ENCODE peak calls at places on chromosomes 7 and 10, in nine cellular contexts. C is SJSA1, Y is fibroblast of villous mesenchyme, A is pancreas, S is astrocyte of the cerebellum, O is Panc1, D is OCI-LY7, E is cardiac fibroblast, I is tibial nerve. G is an unnamed sample.

GRCh38 chr10:7410800-7411670 is at the start of gene SFMBT2:
- DNase-seq in O (no peak), E (peak), Y (peak), A (peak), S (no peak), D (peak), I (no peak), C (no peak), G (peak)

GRCh38 chr10:44962870-44963738 is 3.5 kb downstream of the RASSF4 start:
- DNase-seq in D (peak), C (peak), S (no peak), A (peak), I (no peak), O (no peak), Y (no peak), E (no peak), G (no peak)

GRCh38 chr10:18650618-18651017 is 769 bp downstream of the NSUN6 start:
- DNase-seq in C (no peak), I (no peak), Y (no peak), D (peak), S (no peak), A (no peak), O (no peak), E (no peak), G (peak)

GRCh38 chr10:12448729-12449391 is 99.5 kb downstream of the CAMK1D start:
- DNase-seq in O (peak), Y (peak), A (no peak), S (peak), D (peak), C (peak), E (peak), I (no peak), G (peak)

GRCh38 chr7:84277628-84278224 is 83.1 kb upstream of the SEMA3A start:
- DNase-seq in D (no peak), Y (no peak), C (no peak), S (peak), A (no peak), E (no peak), O (no peak), I (no peak), G (peak)

GRCh38 chr10:69316313-69317059 is 38.2 kb downstream of the HK1 start:
- DNase-seq in Y (peak), I (peak), D (no peak), O (no peak), A (no peak), S (no peak), E (peak), C (no peak), G (peak)

GRCh38 chr7:80783688-80784327 is 135.0 kb downstream of the SEMA3C start:
- DNase-seq in C (no peak), S (no peak), Y (no peak), E (peak), D (no peak), I (no peak), A (no peak), O (no peak), G (peak)

GRCh38 chr7:131897790-131898165 is 341.4 kb upstream of the PODXL start:
- DNase-seq in S (no peak), A (no peak), C (peak), Y (no peak), O (no peak), I (no peak), D (no peak), E (no peak), G (no peak)

GRCh38 chr10:10872706-10873276 is 144.9 kb upstream of the CELF2 start:
- DNase-seq in E (peak), S (no peak), A (no peak), I (no peak), O (no peak), Y (peak), C (no peak), D (no peak), G (no peak)

GRCh38 chr7:22418251-22419046 is 61.5 kb upstream of the RAPGEF5 start:
- DNase-seq in D (no peak), O (no peak), S (no peak), C (no peak), Y (no peak), E (no peak), I (no peak), A (no peak), G (no peak)

GRCh38 chr7:42014625-42015412 is 222.2 kb downstream of the GLI3 start:
- DNase-seq in A (no peak), O (no peak), Y (peak), S (no peak), E (peak), I (no peak), C (no peak), D (peak), G (peak)

GRCh38 chr7:121343302-121343701 is 14.5 kb downstream of the WNT16 start:
- DNase-seq in A (no peak), Y (peak), D (no peak), C (no peak), E (no peak), I (no peak), O (no peak), S (no peak), G (no peak)

GRCh38 chr10:75395171-75395954 is 6.2 kb downstream of the ZNF503 start:
- DNase-seq in A (peak), E (peak), C (no peak), I (no peak), O (no peak), S (no peak), D (no peak), Y (no peak), G (peak)

GRCh38 chr7:77537595-77538185 is 595 bp downstream of the PTPN12 start:
- DNase-seq in C (peak), I (no peak), Y (no peak), D (peak), S (no peak), A (peak), O (no peak), E (peak), G (no peak)

GRCh38 chr7:32200593-32200992 is 130.4 kb upstream of the PDE1C start:
- DNase-seq in Y (no peak), S (no peak), E (no peak), O (no peak), C (no peak), D (no peak), I (no peak), A (no peak), G (no peak)

GRCh38 chr7:32206488-32206887 is 136.3 kb upstream of the PDE1C start:
- DNase-seq in O (no peak), A (no peak), S (no peak), Y (no peak), C (no peak), I (no peak), D (no peak), E (no peak), G (no peak)

GRCh38 chr7:32206987-32207386 is 136.8 kb upstream of the PDE1C start:
- DNase-seq in C (no peak), D (no peak), O (no peak), S (peak), A (no peak), Y (no peak), E (peak), I (no peak), G (peak)

GRCh38 chr7:32204361-32205018 is 134.3 kb upstream of the PDE1C start:
- DNase-seq in O (peak), C (peak), I (peak), Y (peak), D (peak), A (peak), E (peak), S (peak), G (peak)
- H3K4me3 ChIP-seq in O (peak), C (peak), I (peak), Y (no peak), D (no peak), A (peak), E (peak), S (no peak), G (peak)

DNA sequence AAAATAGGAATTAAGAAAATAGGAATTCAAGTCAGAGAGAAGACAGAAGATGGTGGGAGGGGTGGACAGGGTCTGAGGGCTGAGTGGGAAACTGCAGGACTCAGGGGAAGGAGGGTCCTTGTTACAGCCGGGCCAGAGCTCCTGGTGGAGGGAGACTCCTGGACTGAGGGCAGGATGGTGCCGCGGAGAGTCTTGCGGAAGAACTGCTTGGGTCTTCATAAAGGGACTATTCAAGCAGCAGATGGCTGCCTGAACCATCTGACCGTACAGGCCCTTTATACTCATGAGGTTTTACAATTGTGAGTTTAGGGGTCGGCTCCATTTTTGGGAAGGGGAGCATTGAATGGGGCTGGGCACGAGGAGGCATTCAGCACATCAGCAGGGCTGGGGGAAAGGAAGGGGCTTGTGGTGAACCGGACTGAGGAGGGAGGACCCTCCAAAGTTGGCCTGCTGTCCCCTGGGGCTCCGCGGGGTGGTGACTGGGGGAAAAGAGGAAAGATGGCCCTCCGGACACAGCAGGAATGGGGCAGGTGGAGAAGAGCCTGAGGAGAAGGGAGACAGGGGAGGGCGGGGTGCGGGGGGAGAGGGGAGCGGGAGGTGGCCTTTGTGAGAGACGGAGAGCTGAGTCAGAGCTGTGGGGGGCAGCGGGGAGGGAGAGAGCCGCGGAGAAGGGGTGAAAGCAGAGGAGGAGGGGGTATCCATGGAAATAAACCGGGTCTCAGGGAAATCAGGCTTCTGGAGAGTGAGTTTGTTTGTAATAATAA is 1.5 kb downstream of the FAM131B start:
- DNase-seq in I (no peak), D (no peak), C (no peak), S (no peak), Y (no peak), E (no peak), A (no peak), O (no peak), G (no peak)
- H3K4me3 ChIP-seq in I (peak), D (no peak), C (no peak), S (no peak), Y (no peak), E (no peak), A (no peak), O (no peak), G (no peak)

GRCh38 chr10:119667562-119668328 is 16.6 kb downstream of the BAG3 start:
- DNase-seq in S (peak), E (peak), Y (peak), I (peak), D (no peak), C (peak), A (peak), O (peak), G (peak)
- H3K4me3 ChIP-seq in S (no peak), E (no peak), Y (no peak), I (no peak), D (no peak), C (no peak), A (no peak), O (peak), G (peak)

GRCh38 chr10:93993414-93993781 is 333 bp upstream of the PLCE1 start:
- DNase-seq in O (no peak), Y (no peak), D (no peak), I (no peak), S (no peak), A (no peak), E (no peak), C (no peak), G (no peak)
- H3K4me3 ChIP-seq in O (peak), Y (peak), D (no peak), I (peak), S (peak), A (peak), E (peak), C (peak), G (peak)

DNA sequence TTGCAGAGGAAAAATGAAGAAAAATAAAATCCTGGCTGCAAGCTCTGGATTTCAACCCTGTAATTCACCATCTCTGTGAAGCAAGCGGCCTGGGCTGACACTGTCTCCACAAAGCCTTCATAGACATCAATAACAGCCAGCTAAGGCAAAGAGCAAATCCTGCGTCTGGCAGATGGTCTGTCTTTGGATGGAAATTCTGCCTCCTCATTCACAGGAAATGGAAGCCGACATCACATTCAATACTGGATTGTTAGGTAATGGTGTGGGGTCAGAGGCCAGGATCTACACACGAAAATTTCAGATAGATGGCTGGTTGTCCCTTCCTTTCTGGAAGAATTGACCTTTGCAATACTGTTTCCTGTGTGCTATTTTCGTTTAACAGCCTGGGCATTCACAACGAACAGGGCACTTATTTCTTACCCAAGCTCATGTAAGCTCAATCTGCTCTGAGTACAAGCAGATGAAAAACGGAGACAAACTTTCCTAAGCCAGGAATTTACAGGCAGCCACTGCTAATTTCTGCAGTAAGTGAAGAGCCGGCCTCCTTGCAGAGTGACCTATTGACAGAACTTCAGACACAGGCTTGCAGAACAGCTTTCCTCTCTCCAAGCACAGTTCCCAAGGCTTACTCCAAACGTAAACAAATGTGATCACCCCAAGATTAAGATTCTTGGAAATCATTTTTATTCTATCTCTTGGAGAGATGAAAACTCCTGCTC is 3.0 kb upstream of the ADAM12 start:
- DNase-seq in O (no peak), C (no peak), E (peak), D (no peak), S (no peak), I (no peak), Y (peak), A (no peak), G (peak)
- H3K4me3 ChIP-seq in O (no peak), C (no peak), E (no peak), D (no peak), S (no peak), I (no peak), Y (no peak), A (no peak), G (no peak)

GRCh38 chr7:66505009-66505408 is 123.7 kb upstream of the KCTD7 start:
- DNase-seq in A (no peak), O (no peak), E (no peak), I (no peak), D (no peak), C (no peak), Y (no peak), S (no peak), G (no peak)

GRCh38 chr7:66503551-66504031 is 125.1 kb upstream of the KCTD7 start:
- DNase-seq in S (no peak), A (no peak), C (no peak), I (no peak), E (no peak), O (no peak), Y (no peak), D (no peak), G (no peak)

GRCh38 chr7:66507764-66508296 is 120.9 kb upstream of the KCTD7 start:
- DNase-seq in C (no peak), E (no peak), I (no peak), D (no peak), A (no peak), S (no peak), Y (no peak), O (no peak), G (no peak)

GRCh38 chr7:66504131-66504530 is 124.5 kb upstream of the KCTD7 start:
- DNase-seq in S (no peak), O (no peak), D (no peak), C (no peak), E (no peak), I (no peak), Y (no peak), A (no peak), G (no peak)

GRCh38 chr7:66505531-66506451 is 122.9 kb upstream of the KCTD7 start:
- DNase-seq in E (no peak), A (no peak), D (no peak), C (no peak), S (no peak), Y (peak), I (no peak), O (no peak), G (no peak)
- H3K4me3 ChIP-seq in E (peak), A (peak), D (no peak), C (peak), S (peak), Y (peak), I (peak), O (peak), G (peak)

GRCh38 chr10:63711866-63712716 is 190.9 kb downstream of the REEP3 start:
- DNase-seq in S (peak), A (peak), Y (peak), E (peak), I (peak), O (peak), C (peak), D (no peak), G (peak)
- H3K4me3 ChIP-seq in S (no peak), A (no peak), Y (no peak), E (no peak), I (no peak), O (no peak), C (no peak), D (no peak), G (no peak)

G was measured in fibroblast of the aortic adventitia.